ENCODE peak calls at places on chromosomes 2 and 18, in eight cellular contexts. F is A549, D is ovary, V is suprapubic skin, X is K562, G is transverse colon, B is stomach, I is HepG2. M is an unnamed sample.

GRCh38 chr2:84435331-84436081 is 23.6 kb downstream of the SUCLG1 start:
- DNase-seq in I (no peak), D (no peak), X (no peak), F (no peak), G (no peak), V (no peak), B (no peak), M (no peak)

GRCh38 chr18:61471832-61472406 is 138.7 kb downstream of the CDH20 start:
- DNase-seq in X (no peak), D (no peak), F (no peak), I (no peak), G (no peak), B (no peak), V (no peak), M (no peak)

GRCh38 chr18:76708036-76708726 is 114.2 kb upstream of the ZNF236 start:
- DNase-seq in X (no peak), F (no peak), B (no peak), D (peak; percentile 27), I (no peak), V (no peak), G (no peak), M (no peak)

GRCh38 chr2:71933467-71934319 is 214.0 kb downstream of the CYP26B1 start:
- DNase-seq in I (peak; percentile 33), B (no peak), V (no peak), X (no peak), D (no peak), F (peak; percentile 69), G (no peak), M (no peak)

GRCh38 chr18:998976-999375 is 94.3 kb downstream of the ADCYAP1 start:
- DNase-seq in V (no peak), I (no peak), G (no peak), B (no peak), X (no peak), F (no peak), D (no peak), M (no peak)

GRCh38 chr2:201175971-201176570 is 6.9 kb upstream of the CASP10 start:
- DNase-seq in I (peak; percentile 21), G (peak; percentile 27), X (no peak), B (peak; percentile 65), D (no peak), F (no peak), V (no peak), M (no peak)

GRCh38 chr2:75290600-75291140 is 91.3 kb upstream of the TACR1 start:
- DNase-seq in B (no peak), G (no peak), D (no peak), V (no peak), X (no peak), F (peak; percentile 18), I (no peak), M (no peak)

GRCh38 chr2:65424391-65424790 is 8.0 kb downstream of the SPRED2 start:
- DNase-seq in D (no peak), X (no peak), F (no peak), B (no peak), I (no peak), V (no peak), G (no peak), M (no peak)

GRCh38 chr2:8402222-8402621 is 279.6 kb upstream of the ID2 start:
- DNase-seq in I (no peak), F (no peak), V (no peak), G (peak; percentile 35), D (no peak), X (no peak), B (no peak), M (no peak)

GRCh38 chr2:53234548-53234903 is 533.1 kb upstream of the CHAC2 start:
- DNase-seq in B (no peak), V (no peak), G (peak; percentile 12), F (no peak), D (no peak), X (no peak), I (no peak), M (no peak)

GRCh38 chr18:70490008-70490933 is 201.4 kb downstream of the SOCS6 start:
- DNase-seq in V (no peak), B (peak; percentile 29), X (peak; percentile 59), I (peak; percentile 32), G (peak; percentile 27), D (no peak), F (peak; percentile 49), M (no peak)

GRCh38 chr2:235270951-235271350 is 222.9 kb upstream of the AGAP1 start:
- DNase-seq in X (peak; percentile 3), B (no peak), I (no peak), V (no peak), F (no peak), G (no peak), D (no peak), M (no peak)

GRCh38 chr2:43224571-43225092 is 1.8 kb downstream of the ZFP36L2 start:
- DNase-seq in X (peak; percentile 59), F (peak; percentile 70), G (no peak), V (no peak), I (no peak), D (no peak), B (no peak), M (peak; percentile 74)

GRCh38 chr2:229927817-229928321 is 5.6 kb downstream of the FBXO36 start:
- DNase-seq in F (no peak), I (no peak), V (no peak), D (no peak), X (no peak), B (no peak), G (no peak), M (no peak)

GRCh38 chr18:24631238-24632025 is 171.0 kb downstream of the HRH4 start:
- DNase-seq in V (no peak), X (no peak), F (no peak), D (no peak), B (no peak), I (no peak), G (no peak), M (no peak)

GRCh38 chr18:45423664-45424063 is 191.6 kb upstream of the SLC14A2 start:
- DNase-seq in D (no peak), G (no peak), V (no peak), F (no peak), X (no peak), B (no peak), I (no peak), M (no peak)

GRCh38 chr2:153543639-153544071 is 65.1 kb upstream of the RPRM start:
- DNase-seq in G (no peak), X (no peak), F (no peak), D (no peak), V (no peak), B (no peak), I (no peak), M (no peak)

GRCh38 chr18:58367425-58368140 is 261.3 kb downstream of the ALPK2 start:
- DNase-seq in G (no peak), V (no peak), I (no peak), B (no peak), X (no peak), F (no peak), D (no peak), M (no peak)

GRCh38 chr2:157404363-157404762 is 39.5 kb downstream of the CYTIP start:
- DNase-seq in F (no peak), I (no peak), G (no peak), X (no peak), B (no peak), V (no peak), D (no peak), M (no peak)

GRCh38 chr18:3830604-3831003 is 380.6 kb downstream of the TGIF1 start:
- DNase-seq in V (no peak), X (no peak), D (no peak), F (no peak), G (no peak), I (no peak), B (no peak), M (no peak)

GRCh38 chr18:7021994-7022840 is 95.4 kb downstream of the LAMA1 start:
- DNase-seq in X (peak; percentile 63), B (peak; percentile 73), F (peak; percentile 73), I (peak; percentile 76), G (peak; percentile 66), V (no peak), D (no peak), M (no peak)

GRCh38 chr2:160253440-160254296 is 53.6 kb upstream of the ITGB6 start:
- DNase-seq in G (no peak), V (no peak), B (no peak), F (peak; percentile 65), I (no peak), X (no peak), D (no peak), M (no peak)

GRCh38 chr2:239001794-239002193 is 153.9 kb downstream of the TWIST2 start:
- DNase-seq in F (no peak), B (no peak), G (no peak), V (no peak), X (no peak), I (no peak), D (peak; percentile 7), M (no peak)

DNA sequence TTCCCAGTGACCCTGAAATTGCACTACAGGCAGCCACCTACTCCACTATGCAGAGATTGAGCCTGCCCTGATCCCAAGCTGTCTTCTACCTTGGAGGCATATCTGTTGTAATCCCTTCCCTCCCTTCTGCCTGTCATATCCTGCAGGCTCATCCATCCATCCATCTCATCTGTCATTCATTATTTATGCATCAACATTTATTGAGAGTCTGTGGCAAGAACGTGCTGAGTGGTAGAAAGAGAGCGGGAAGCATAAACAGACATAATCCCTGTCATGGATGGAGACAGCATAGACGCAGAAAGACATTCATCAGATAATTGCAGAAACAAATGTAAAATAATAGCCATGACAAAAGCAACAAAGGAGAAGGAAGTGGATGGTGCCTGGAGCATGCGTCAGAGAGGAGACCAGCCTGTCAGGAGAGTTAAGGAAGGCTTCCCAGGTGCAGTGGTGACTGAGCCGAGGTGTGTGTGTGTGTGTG is 110.7 kb upstream of the STPG4 start:
- DNase-seq in B (no peak), G (no peak), V (no peak), F (no peak), X (no peak), I (no peak), D (no peak), M (peak; percentile 9)
- TF ChIP-seq EP300 in B (no peak), G (no peak), V (no peak), F (no peak), X (no peak), I (no peak), D (no peak), M (no peak)

GRCh38 chr2:220162320-220162719 is 534.9 kb downstream of the SLC4A3 start:
- DNase-seq in D (no peak), I (no peak), X (no peak), F (no peak), V (no peak), G (no peak), B (no peak), M (no peak)
- TF ChIP-seq EP300 in D (no peak), I (no peak), X (no peak), F (no peak), V (no peak), G (no peak), B (no peak), M (no peak)

GRCh38 chr2:219285894-219286425 is 6.8 kb downstream of the DNAJB2 start:
- DNase-seq in D (peak; percentile 60), X (peak; percentile 87), B (no peak), F (no peak), G (no peak), V (no peak), I (no peak), M (peak; percentile 67)
- TF ChIP-seq EP300 in D (no peak), X (no peak), B (no peak), F (no peak), G (no peak), V (no peak), I (no peak), M (no peak)

DNA sequence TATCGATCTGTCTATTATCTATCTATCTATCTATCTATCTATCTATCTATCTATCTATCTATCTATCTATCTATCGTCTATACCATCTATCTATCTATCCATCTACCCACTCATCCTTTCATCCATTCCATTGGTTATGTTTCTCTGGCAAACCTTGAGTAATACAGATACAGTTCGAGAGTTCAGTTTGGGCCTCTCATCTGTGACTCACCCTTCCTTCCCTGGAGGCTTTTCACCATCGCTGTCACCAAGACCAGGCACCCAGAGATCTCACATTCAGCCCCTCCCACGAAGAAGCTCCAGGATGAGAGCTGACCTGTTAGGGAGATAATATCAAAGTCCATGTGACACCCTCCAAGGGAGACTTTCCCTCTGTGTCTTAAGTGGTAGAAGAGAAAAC is 164.1 kb upstream of the CELF4 start:
- DNase-seq in D (no peak), B (no peak), I (no peak), F (no peak), V (no peak), X (no peak), G (no peak), M (no peak)
- TF ChIP-seq EP300 in D (no peak), B (no peak), I (no peak), F (no peak), V (no peak), X (no peak), G (no peak), M (no peak)